ENCODE peak calls at places on chromosomes 1 and 21, in seven cellular contexts. H is hepatocyte; B is activated CD4-positive, alpha-beta T cell treated with anti-CD3 and anti-CD28 coated beads, Interleukin-2, amount 50 U/mL, for 4 hours; Y is HuH-7; F is CD8-positive, alpha-beta T cell; S is Right ventricle myocardium superior; Q is amniotic stem cell. Z is an unnamed sample.

GRCh38 chr1:205321109-205321958 is at the start of gene NUAK2:
- DNase-seq in F (peak; percentile 87), H (peak; percentile 96), Q (peak; percentile 74), Y (peak; percentile 95), B (peak; percentile 78), S (peak; percentile 97), Z (peak; percentile 91)

GRCh38 chr1:43229831-43230780 is 39.7 kb upstream of the TMEM125 start:
- DNase-seq in Y (no peak), H (no peak), F (no peak), Q (no peak), S (no peak), B (no peak), Z (no peak)

GRCh38 chr1:201648911-201649775 is 110.2 kb downstream of the NAV1 start:
- DNase-seq in H (peak; percentile 61), B (no peak), F (no peak), Y (no peak), Q (no peak), S (peak; percentile 52), Z (no peak)

GRCh38 chr1:43381609-43382008 is 8.0 kb downstream of the MED8 start:
- DNase-seq in Q (no peak), F (no peak), H (no peak), Y (no peak), B (no peak), S (no peak), Z (no peak)

GRCh38 chr1:238592586-238592985 is 701.9 kb upstream of the ZP4 start:
- DNase-seq in B (no peak), Q (no peak), Y (no peak), H (no peak), F (no peak), S (no peak), Z (no peak)

GRCh38 chr1:9900142-9901043 is 9.7 kb downstream of the CTNNBIP1 start:
- DNase-seq in Q (no peak), Y (no peak), H (peak; percentile 73), B (no peak), S (peak; percentile 84), F (no peak), Z (no peak)

GRCh38 chr1:39670689-39671088 is 1.2 kb downstream of the NT5C1A start:
- DNase-seq in Y (no peak), Q (no peak), H (no peak), F (no peak), B (no peak), S (no peak), Z (no peak)

GRCh38 chr1:114668784-114669561 is 876 bp downstream of the DENND2C start:
- DNase-seq in Y (no peak), Q (no peak), S (no peak), F (no peak), H (peak; percentile 18), B (no peak), Z (no peak)

GRCh38 chr1:17060129-17060868 is 6.5 kb upstream of the SDHB start:
- DNase-seq in S (no peak), Y (no peak), Q (no peak), H (no peak), F (no peak), B (no peak), Z (no peak)

GRCh38 chr1:28111157-28111556 is 22.7 kb upstream of the EYA3 start:
- DNase-seq in Y (no peak), F (no peak), Q (no peak), H (no peak), S (no peak), B (no peak), Z (no peak)

GRCh38 chr1:156550346-156550745 is 22.0 kb downstream of the IQGAP3 start:
- DNase-seq in F (no peak), S (peak; percentile 74), Q (no peak), Y (no peak), B (no peak), H (no peak), Z (no peak)

GRCh38 chr1:27664291-27664690 is 7.7 kb downstream of the IFI6 start:
- DNase-seq in Y (no peak), F (no peak), Q (no peak), H (no peak), B (no peak), S (no peak), Z (no peak)

GRCh38 chr1:54132485-54132884 is 20.3 kb downstream of the CDCP2 start:
- DNase-seq in S (no peak), Q (no peak), B (no peak), F (no peak), Y (no peak), H (no peak), Z (no peak)

GRCh38 chr1:107142370-107142668 is 1.5 kb downstream of the NTNG1 start:
- DNase-seq in S (no peak), B (no peak), F (no peak), H (no peak), Q (no peak), Y (no peak), Z (no peak)

GRCh38 chr1:92749024-92749634 is 35.8 kb downstream of the EVI5 start:
- DNase-seq in B (peak; percentile 15), Y (peak; percentile 63), H (peak; percentile 61), F (peak; percentile 23), Q (peak; percentile 24), S (no peak), Z (no peak)

GRCh38 chr1:167435484-167435883 is 82.8 kb downstream of the CD247 start:
- DNase-seq in H (no peak), F (no peak), B (no peak), Q (no peak), Y (no peak), S (no peak), Z (no peak)

GRCh38 chr1:182615468-182616129 is 11.4 kb upstream of the RGS16 start:
- DNase-seq in F (peak; percentile 21), Q (no peak), Y (no peak), B (no peak), S (peak; percentile 78), H (no peak), Z (no peak)

GRCh38 chr1:8197493-8198282 is 120.2 kb upstream of the SLC45A1 start:
- DNase-seq in Q (peak; percentile 65), B (no peak), Y (no peak), S (peak; percentile 67), F (no peak), H (peak; percentile 82), Z (peak; percentile 79)

GRCh38 chr1:85198864-85199263 is 2.0 kb downstream of the SYDE2 start:
- DNase-seq in Y (no peak), B (no peak), S (no peak), F (no peak), H (no peak), Q (no peak), Z (no peak)

GRCh38 chr1:64743954-64744491 is 852 bp upstream of the RAVER2 start:
- DNase-seq in H (no peak), B (no peak), S (no peak), F (no peak), Q (no peak), Y (peak; percentile 8), Z (no peak)

GRCh38 chr1:222074317-222074716 is 332.4 kb upstream of the DUSP10 start:
- DNase-seq in Y (no peak), S (no peak), Q (no peak), F (no peak), B (no peak), H (no peak), Z (no peak)

GRCh38 chr1:54126271-54126815 is 26.5 kb downstream of the CDCP2 start:
- DNase-seq in F (no peak), Y (no peak), B (no peak), H (no peak), Q (no peak), S (no peak), Z (no peak)

GRCh38 chr1:246068619-246069509 is 438.2 kb downstream of the SMYD3 start:
- DNase-seq in F (no peak), S (no peak), H (no peak), B (no peak), Y (no peak), Q (no peak), Z (no peak)

GRCh38 chr1:7703321-7704213 is 67.5 kb upstream of the VAMP3 start:
- DNase-seq in Y (no peak), H (peak; percentile 61), B (peak; percentile 17), Q (no peak), S (no peak), F (no peak), Z (no peak)

GRCh38 chr21:33300701-33301631 is 23.8 kb upstream of the IFNAR1 start:
- DNase-seq in S (no peak), F (no peak), B (no peak), Y (no peak), Q (no peak), H (no peak), Z (no peak)